ENCODE peak calls at places on chromosomes 12 and 14, in six cellular contexts. L, Q, U, S, R and N are unnamed samples.

GRCh38 chr12:24943947-24944597 is 4.8 kb downstream of the BCAT1 start:
- DNase-seq in L (no peak), Q (no peak), U (no peak), S (no peak), R (no peak), N (no peak)

GRCh38 chr14:36300337-36300736 is 20.1 kb downstream of the MBIP start:
- DNase-seq in L (no peak), Q (peak), U (no peak), S (peak), R (no peak), N (no peak)

GRCh38 chr14:94485944-94486841 is 10.2 kb upstream of the SERPINA9 start:
- DNase-seq in L (peak), Q (peak), U (peak), S (peak), R (peak), N (peak)

GRCh38 chr14:64569108-64570045 is 19.6 kb downstream of the PPP1R36 start:
- DNase-seq in L (no peak), Q (peak), U (no peak), S (peak), R (no peak), N (no peak)

GRCh38 chr12:91317324-91317723 is 134.7 kb upstream of the DCN start:
- DNase-seq in L (no peak), Q (no peak), U (no peak), S (no peak), R (no peak), N (no peak)

GRCh38 chr12:42923564-42923963 is 334.0 kb upstream of the PRICKLE1 start:
- DNase-seq in L (no peak), Q (no peak), U (no peak), S (no peak), R (no peak), N (no peak)

GRCh38 chr14:70897475-70897874 is 9.8 kb upstream of the PCNX1 start:
- DNase-seq in L (no peak), Q (no peak), U (no peak), S (no peak), R (no peak), N (no peak)

GRCh38 chr12:124162151-124163110 is 132.5 kb upstream of the RFLNA start:
- DNase-seq in L (no peak), Q (peak), U (no peak), S (no peak), R (no peak), N (no peak)

GRCh38 chr12:102426599-102427541 is 53.5 kb downstream of the IGF1 start:
- DNase-seq in L (no peak), Q (peak), U (no peak), S (no peak), R (no peak), N (no peak)